ENCODE peak calls at places on chromosomes 1 and 21, in four cellular contexts. One of them, this sample, is unnamed.
A peak's percentile ranks its signal among the peaks of the same experiment; 100 is the strongest.

GRCh38 chr1:93588206-93588605 is 93.4 kb downstream of the BCAR3 start:
- DNase-seq in AG10803: no peak
- DNase-seq in NCI-H1694: no peak
- DNase-seq in GF-D8: no peak
- DNase-seq in this sample: no peak

GRCh38 chr1:91889717-91890459 is 3.9 kb upstream of the TGFBR3 start:
- DNase-seq in AG10803: peak; percentile 29
- DNase-seq in NCI-H1694: no peak
- DNase-seq in GF-D8: no peak
- DNase-seq in this sample: no peak

GRCh38 chr1:228377664-228378452 is 28.8 kb downstream of the TRIM11 start:
- DNase-seq in AG10803: no peak
- DNase-seq in NCI-H1694: no peak
- DNase-seq in GF-D8: no peak
- DNase-seq in this sample: no peak

GRCh38 chr1:198156111-198156744 is 570 bp upstream of the NEK7 start:
- DNase-seq in AG10803: peak; percentile 81
- DNase-seq in NCI-H1694: peak; percentile 79
- DNase-seq in GF-D8: peak; percentile 46
- DNase-seq in this sample: peak; percentile 67

GRCh38 chr1:100387209-100387608 is 34.9 kb downstream of the CDC14A start:
- DNase-seq in AG10803: peak; percentile 50
- DNase-seq in NCI-H1694: no peak
- DNase-seq in GF-D8: no peak
- DNase-seq in this sample: no peak

GRCh38 chr21:26739189-26739588 is 106.0 kb downstream of the ADAMTS1 start:
- DNase-seq in AG10803: peak; percentile 72
- DNase-seq in NCI-H1694: no peak
- DNase-seq in GF-D8: no peak
- DNase-seq in this sample: no peak

GRCh38 chr1:36457691-36458090 is 6.5 kb downstream of the MRPS15 start:
- DNase-seq in AG10803: no peak
- DNase-seq in NCI-H1694: no peak
- DNase-seq in GF-D8: peak; percentile 82
- DNase-seq in this sample: no peak

GRCh38 chr1:75203415-75204277 is 69.5 kb downstream of the LHX8 start:
- DNase-seq in AG10803: peak; percentile 53
- DNase-seq in NCI-H1694: peak; percentile 53
- DNase-seq in GF-D8: no peak
- DNase-seq in this sample: peak; percentile 51

GRCh38 chr1:214475746-214476145 is 75.7 kb downstream of the PTPN14 start:
- DNase-seq in AG10803: no peak
- DNase-seq in NCI-H1694: no peak
- DNase-seq in GF-D8: no peak
- DNase-seq in this sample: no peak

GRCh38 chr1:23118957-23119792 is 49.5 kb downstream of the LUZP1 start:
- DNase-seq in AG10803: no peak
- DNase-seq in NCI-H1694: no peak
- DNase-seq in GF-D8: no peak
- DNase-seq in this sample: no peak

GRCh38 chr1:26290061-26290415 is 10.2 kb downstream of the SH3BGRL3 start:
- DNase-seq in AG10803: no peak
- DNase-seq in NCI-H1694: no peak
- DNase-seq in GF-D8: peak; percentile 42
- DNase-seq in this sample: no peak

GRCh38 chr1:157152510-157152909 is 14.3 kb upstream of the ETV3 start:
- DNase-seq in AG10803: no peak
- DNase-seq in NCI-H1694: no peak
- DNase-seq in GF-D8: no peak
- DNase-seq in this sample: no peak

GRCh38 chr1:77925536-77925935 is 37.1 kb downstream of the NEXN start:
- DNase-seq in AG10803: peak; percentile 80
- DNase-seq in NCI-H1694: no peak
- DNase-seq in GF-D8: no peak
- DNase-seq in this sample: no peak

GRCh38 chr21:37828515-37828914 is 87.7 kb downstream of the KCNJ6 start:
- DNase-seq in AG10803: no peak
- DNase-seq in NCI-H1694: peak; percentile 63
- DNase-seq in GF-D8: no peak
- DNase-seq in this sample: no peak

GRCh38 chr1:42035205-42035829 is 116.6 kb upstream of the HIVEP3 start:
- DNase-seq in AG10803: peak; percentile 47
- DNase-seq in NCI-H1694: peak; percentile 11
- DNase-seq in GF-D8: no peak
- DNase-seq in this sample: peak; percentile 29

GRCh38 chr1:37574834-37575479 is 18.2 kb downstream of the DNALI1 start:
- DNase-seq in AG10803: peak; percentile 86
- DNase-seq in NCI-H1694: no peak
- DNase-seq in GF-D8: no peak
- DNase-seq in this sample: no peak

GRCh38 chr1:8389962-8390535 is 72.1 kb downstream of the SLC45A1 start:
- DNase-seq in AG10803: no peak
- DNase-seq in NCI-H1694: no peak
- DNase-seq in GF-D8: no peak
- DNase-seq in this sample: no peak

GRCh38 chr1:65979145-65979544 is 186.4 kb downstream of the PDE4B start:
- DNase-seq in AG10803: no peak
- DNase-seq in NCI-H1694: no peak
- DNase-seq in GF-D8: no peak
- DNase-seq in this sample: no peak

GRCh38 chr1:60287536-60287935 is 214.0 kb upstream of the C1orf87 start:
- DNase-seq in AG10803: no peak
- DNase-seq in NCI-H1694: no peak
- DNase-seq in GF-D8: no peak
- DNase-seq in this sample: no peak

GRCh38 chr1:27966402-27967105 is 6.8 kb downstream of the XKR8 start:
- DNase-seq in AG10803: no peak
- DNase-seq in NCI-H1694: no peak
- DNase-seq in GF-D8: no peak
- DNase-seq in this sample: no peak

GRCh38 chr1:94351441-94351840 is 66.7 kb upstream of the ABCD3 start:
- DNase-seq in AG10803: no peak
- DNase-seq in NCI-H1694: no peak
- DNase-seq in GF-D8: no peak
- DNase-seq in this sample: no peak

GRCh38 chr1:226606311-226607267 is 58.0 kb downstream of the STUM start:
- DNase-seq in AG10803: peak; percentile 17
- DNase-seq in NCI-H1694: no peak
- DNase-seq in GF-D8: no peak
- DNase-seq in this sample: no peak

GRCh38 chr1:38194486-38194885 is 147.9 kb upstream of the POU3F1 start:
- DNase-seq in AG10803: no peak
- DNase-seq in NCI-H1694: no peak
- DNase-seq in GF-D8: no peak
- DNase-seq in this sample: no peak

GRCh38 chr1:1954831-1955441 is 35.9 kb upstream of the TMEM52 start:
- DNase-seq in AG10803: no peak
- DNase-seq in NCI-H1694: no peak
- DNase-seq in GF-D8: no peak
- DNase-seq in this sample: no peak

GRCh38 chr1:218585565-218586184 is 240.5 kb downstream of the TGFB2 start:
- DNase-seq in AG10803: no peak
- DNase-seq in NCI-H1694: no peak
- DNase-seq in GF-D8: no peak
- DNase-seq in this sample: peak; percentile 42

GRCh38 chr1:150987928-150988327 is 5.8 kb downstream of the ANXA9 start:
- DNase-seq in AG10803: no peak
- DNase-seq in NCI-H1694: no peak
- DNase-seq in GF-D8: no peak
- DNase-seq in this sample: no peak

GRCh38 chr1:234967121-234967520 is 161.5 kb downstream of the TOMM20 start:
- DNase-seq in AG10803: no peak
- DNase-seq in NCI-H1694: no peak
- DNase-seq in GF-D8: no peak
- DNase-seq in this sample: no peak

GRCh38 chr1:223513309-223513708 is 120.1 kb downstream of the CCDC185 start:
- DNase-seq in AG10803: no peak
- DNase-seq in NCI-H1694: no peak
- DNase-seq in GF-D8: no peak
- DNase-seq in this sample: no peak

GRCh38 chr1:245807306-245807705 is 652.5 kb downstream of the KIF26B start:
- DNase-seq in AG10803: peak; percentile 63
- DNase-seq in NCI-H1694: no peak
- DNase-seq in GF-D8: peak; percentile 61
- DNase-seq in this sample: no peak

GRCh38 chr1:111739984-111740765 is 980 bp upstream of the INKA2 start:
- DNase-seq in AG10803: peak; percentile 69
- DNase-seq in NCI-H1694: peak; percentile 66
- DNase-seq in GF-D8: no peak
- DNase-seq in this sample: peak; percentile 77

This sample was measured in SK-N-DZ.